ENCODE peak calls at places on chromosome 2, in ten cellular contexts. R is RWPE1, Y is tibial nerve, O is stomach, D is CD14-positive monocyte, B is mammary epithelial cell, Z is HL-60, W is retinal pigment epithelial cell, S is left ventricle myocardium inferior, E is epithelial cell of esophagus. X is an unnamed sample.

GRCh38 chr2:17830053-17831034 is 14.1 kb downstream of the MSGN1 start:
- DNase-seq in O (peak; percentile 58), E (peak; percentile 85), Z (peak; percentile 16), W (no peak), R (peak; percentile 63), B (peak; percentile 69), Y (peak; percentile 23), D (no peak), S (peak; percentile 79), X (peak; percentile 86)

GRCh38 chr2:32166115-32166549 is 468 bp downstream of the SLC30A6 start:
- DNase-seq in Y (no peak), W (no peak), R (no peak), Z (no peak), O (no peak), S (no peak), D (no peak), B (no peak), E (no peak), X (no peak)

GRCh38 chr2:134581877-134582546 is 136.8 kb downstream of the TMEM163 start:
- DNase-seq in E (no peak), W (no peak), O (no peak), D (no peak), R (no peak), B (no peak), Z (no peak), Y (no peak), S (no peak), X (no peak)

GRCh38 chr2:151560289-151560688 is 150.6 kb downstream of the RIF1 start:
- DNase-seq in W (peak; percentile 38), S (no peak), Y (no peak), D (no peak), R (peak; percentile 11), B (peak; percentile 32), E (peak; percentile 73), O (no peak), Z (no peak), X (no peak)

GRCh38 chr2:42132066-42132965 is 36.8 kb upstream of the EML4 start:
- DNase-seq in Y (no peak), D (no peak), Z (peak; percentile 24), S (no peak), W (peak; percentile 61), B (peak; percentile 56), O (no peak), R (no peak), E (no peak), X (no peak)

GRCh38 chr2:216724190-216724589 is 28.8 kb upstream of the IGFBP5 start:
- DNase-seq in D (no peak), W (no peak), B (peak; percentile 75), O (no peak), Y (no peak), R (peak; percentile 28), E (peak; percentile 92), S (no peak), Z (no peak), X (no peak)

GRCh38 chr2:116545611-116546010 is 1268.9 kb upstream of the DDX18 start:
- DNase-seq in W (no peak), Z (no peak), E (no peak), B (no peak), D (no peak), R (no peak), S (no peak), Y (no peak), O (no peak), X (no peak)

GRCh38 chr2:74917702-74918619 is 40.5 kb upstream of the POLE4 start:
- DNase-seq in E (peak; percentile 84), W (no peak), R (peak; percentile 88), B (peak; percentile 91), S (no peak), D (no peak), Y (no peak), O (no peak), Z (no peak), X (peak; percentile 22)

GRCh38 chr2:232276084-232276738 is 102.3 kb upstream of the ALPP start:
- DNase-seq in E (peak; percentile 56), O (no peak), D (no peak), Y (no peak), W (no peak), R (no peak), B (no peak), S (no peak), Z (no peak), X (no peak)

GRCh38 chr2:20640411-20641122 is 10.3 kb downstream of the HS1BP3 start:
- DNase-seq in O (no peak), R (no peak), E (no peak), B (no peak), D (no peak), Z (no peak), Y (no peak), S (peak; percentile 47), W (no peak), X (no peak)

GRCh38 chr2:54386993-54387590 is 69.0 kb upstream of the SPTBN1 start:
- DNase-seq in W (no peak), Y (peak; percentile 38), R (no peak), Z (no peak), O (no peak), S (peak; percentile 74), B (no peak), D (no peak), E (no peak), X (no peak)
- TF ChIP-seq CTCF in W (no peak), Y (no peak), R (no peak), Z (no peak), O (no peak), S (peak; percentile 50), B (no peak), D (no peak), E (no peak), X (no peak)

DNA sequence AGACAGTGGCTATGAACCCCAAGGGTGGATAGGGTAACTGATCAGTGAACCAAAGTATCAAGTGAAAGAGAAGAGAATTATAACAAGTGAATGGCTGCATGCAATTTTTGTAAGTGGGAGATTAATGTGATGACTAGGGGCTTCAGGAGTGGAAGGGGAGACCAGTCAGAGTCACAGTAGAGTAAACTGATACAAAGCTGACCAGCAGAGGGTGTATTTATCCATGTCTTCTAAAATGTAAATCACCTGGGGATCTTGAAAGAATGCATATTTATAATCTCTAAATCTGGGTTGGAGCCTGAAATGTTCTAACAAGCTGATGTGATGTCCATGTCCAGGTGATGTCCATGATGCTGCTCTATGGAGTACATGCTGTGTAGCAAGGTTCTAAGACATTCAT is 1351.3 kb upstream of the CHAC2 start:
- DNase-seq in Z (no peak), O (no peak), S (no peak), R (peak; percentile 4), B (no peak), D (no peak), E (peak; percentile 9), Y (no peak), W (no peak), X (no peak)
- TF ChIP-seq CTCF in Z (no peak), O (no peak), S (peak; percentile 37), R (no peak), B (no peak), D (no peak), E (peak; percentile 16), Y (no peak), W (peak; percentile 22), X (no peak)

GRCh38 chr2:180991361-180991760 is 11.0 kb downstream of the UBE2E3 start:
- DNase-seq in R (no peak), O (no peak), D (no peak), W (no peak), Z (no peak), Y (no peak), B (no peak), E (no peak), S (no peak), X (no peak)
- TF ChIP-seq CTCF in R (no peak), O (no peak), D (no peak), W (no peak), Z (no peak), Y (no peak), B (no peak), E (peak; percentile 28), S (peak; percentile 10), X (no peak)

GRCh38 chr2:98157557-98157956 is 70.6 kb downstream of the VWA3B start:
- DNase-seq in R (no peak), E (no peak), B (no peak), D (no peak), Y (no peak), O (no peak), W (no peak), S (no peak), Z (no peak), X (peak; percentile 30)
- TF ChIP-seq CTCF in R (no peak), E (no peak), B (no peak), D (no peak), Y (no peak), O (no peak), W (no peak), S (no peak), Z (no peak), X (no peak)